ENCODE peak calls at places on chromosomes 4 and X, in nine cellular contexts. O, D, S, N, J, B, E, V and H are unnamed samples.

GRCh38 chrX:99603076-99603814 is 806.8 kb downstream of the PCDH19 start:
- DNase-seq in O (no peak), D (no peak), S (no peak), N (no peak), J (no peak), B (no peak), E (no peak), V (no peak), H (no peak)

GRCh38 chrX:44105228-44105913 is 132.2 kb upstream of the NDP start:
- DNase-seq in O (no peak), D (no peak), S (no peak), N (no peak), J (no peak), B (no peak), E (no peak), V (no peak), H (no peak)

GRCh38 chr4:106414366-106414765 is 45.8 kb upstream of the GIMD1 start:
- DNase-seq in O (no peak), D (no peak), S (no peak), N (no peak), J (no peak), B (no peak), E (no peak), V (no peak), H (no peak)

GRCh38 chr4:56468097-56468422 is 643 bp downstream of the SRP72 start:
- DNase-seq in O (no peak), D (peak; percentile 69), S (no peak), N (no peak), J (peak; percentile 7), B (no peak), E (peak; percentile 99), V (no peak), H (no peak)

GRCh38 chr4:30903493-30903892 is 183.3 kb downstream of the PCDH7 start:
- DNase-seq in O (no peak), D (no peak), S (no peak), N (no peak), J (no peak), B (no peak), E (no peak), V (no peak), H (no peak)

GRCh38 chrX:105488731-105489130 is 268.2 kb upstream of the TEX13A start:
- DNase-seq in O (no peak), D (no peak), S (no peak), N (no peak), J (no peak), B (no peak), E (no peak), V (no peak), H (no peak)

GRCh38 chr4:61583696-61584095 is 383.6 kb downstream of the ADGRL3 start:
- DNase-seq in O (no peak), D (no peak), S (no peak), N (no peak), J (no peak), B (no peak), E (no peak), V (no peak), H (no peak)

GRCh38 chrX:39874202-39874816 is 223.4 kb downstream of the BCOR start:
- DNase-seq in O (no peak), D (no peak), S (no peak), N (no peak), J (no peak), B (no peak), E (no peak), V (no peak), H (no peak)

GRCh38 chr4:185867770-185868169 is 55.8 kb upstream of the SORBS2 start:
- DNase-seq in O (no peak), D (no peak), S (no peak), N (no peak), J (no peak), B (no peak), E (no peak), V (no peak), H (no peak)